ENCODE peak calls at places on chromosomes 11 and 22, in five cellular contexts. F, T, P, R and U are unnamed samples.

GRCh38 chr11:127106142-127106541 is 105.6 kb upstream of the KIRREL3 start:
- DNase-seq in T (no peak), F (no peak), R (no peak), P (no peak), U (no peak)

GRCh38 chr22:46613606-46613997 is 6.6 kb upstream of the GRAMD4 start:
- DNase-seq in T (peak; percentile 28), P (no peak), F (no peak), R (no peak), U (no peak)

GRCh38 chr22:41177040-41177625 is 28.0 kb upstream of the L3MBTL2 start:
- DNase-seq in R (no peak), T (no peak), P (no peak), F (no peak), U (no peak)

GRCh38 chr22:50673231-50674126 is 856 bp downstream of the SHANK3 start:
- DNase-seq in F (peak; percentile 62), R (peak; percentile 24), T (no peak), P (no peak), U (peak; percentile 65)

GRCh38 chr22:37077802-37078448 is 26.4 kb downstream of the KCTD17 start:
- DNase-seq in P (peak; percentile 29), F (peak; percentile 94), T (no peak), R (peak; percentile 89), U (peak; percentile 96)

GRCh38 chr22:24059121-24059520 is 48.0 kb downstream of the CABIN1 start:
- DNase-seq in T (no peak), R (no peak), F (no peak), P (no peak), U (no peak)

GRCh38 chr11:126268361-126268707 is 361 bp downstream of the SRPRA start:
- DNase-seq in R (peak; percentile 76), P (no peak), T (no peak), F (peak; percentile 75), U (no peak)

GRCh38 chr22:27752771-27753170 is 48.8 kb downstream of the MN1 start:
- DNase-seq in F (no peak), R (no peak), P (no peak), T (no peak), U (no peak)

GRCh38 chr11:9943346-9944110 is 279.7 kb downstream of the SWAP70 start:
- DNase-seq in F (no peak), T (no peak), P (peak; percentile 4), R (no peak), U (no peak)

GRCh38 chr22:24498826-24499225 is 3.7 kb downstream of the UPB1 start:
- DNase-seq in T (no peak), R (no peak), P (no peak), F (no peak), U (no peak)

GRCh38 chr11:8298801-8299786 is 35.4 kb upstream of the LMO1 start:
- DNase-seq in R (no peak), F (no peak), T (no peak), P (no peak), U (no peak)

GRCh38 chr22:43188829-43189545 is 2.1 kb upstream of the TTLL12 start:
- DNase-seq in F (no peak), T (no peak), R (no peak), P (peak; percentile 47), U (no peak)
- TF ChIP-seq GABPA in F (no peak), T (no peak), R (no peak), P (no peak), U (no peak)

DNA sequence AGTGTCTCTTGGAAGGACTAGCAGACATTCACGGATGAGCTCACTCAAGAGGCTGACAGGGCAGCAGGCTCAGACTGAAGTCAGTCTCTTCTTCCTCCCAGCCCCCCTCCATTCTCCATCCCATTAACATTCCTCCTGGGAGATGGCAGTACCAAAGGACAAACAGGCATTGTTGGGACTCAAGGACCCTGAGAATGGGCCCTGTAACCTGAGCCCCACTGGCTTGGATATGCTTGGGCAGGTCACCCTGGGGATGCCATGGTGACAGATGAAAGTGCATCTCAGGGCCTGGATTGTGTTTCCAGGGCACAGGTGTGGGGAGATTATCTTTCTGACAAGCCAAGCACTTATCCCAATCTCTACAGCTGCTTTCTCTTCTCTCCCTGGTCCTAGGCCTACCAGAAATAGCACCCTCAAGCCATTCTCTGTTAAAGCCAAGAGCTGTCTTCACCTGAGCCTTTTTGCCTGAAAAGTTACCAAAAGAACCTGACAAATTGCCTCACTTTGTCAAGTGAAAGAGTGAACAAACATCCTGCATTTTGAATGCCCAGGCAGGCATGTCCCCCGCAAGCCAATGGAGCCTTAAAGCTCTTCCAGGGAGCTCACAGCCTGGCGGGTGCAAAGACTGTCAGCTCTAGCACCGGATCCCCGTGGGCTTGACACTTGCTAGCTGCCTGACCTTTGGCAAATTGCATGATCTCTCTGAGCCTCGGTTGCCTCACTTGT is 366.0 kb upstream of the NARS2 start:
- DNase-seq in P (peak; percentile 10), F (no peak), T (no peak), R (no peak), U (peak; percentile 61)
- TF ChIP-seq GABPA in P (no peak), F (no peak), T (no peak), R (no peak), U (no peak)

GRCh38 chr11:87423161-87423560 is 385.4 kb downstream of the TMEM135 start:
- DNase-seq in F (no peak), T (no peak), R (no peak), P (no peak), U (no peak)

GRCh38 chr11:87425391-87425790 is 387.7 kb downstream of the TMEM135 start:
- DNase-seq in P (no peak), R (no peak), T (no peak), F (no peak), U (no peak)

GRCh38 chr11:87422566-87422965 is 384.8 kb downstream of the TMEM135 start:
- DNase-seq in F (no peak), P (no peak), R (no peak), T (no peak), U (no peak)

GRCh38 chr11:87428266-87428665 is 390.5 kb downstream of the TMEM135 start:
- DNase-seq in P (no peak), T (no peak), R (no peak), F (no peak), U (no peak)

DNA sequence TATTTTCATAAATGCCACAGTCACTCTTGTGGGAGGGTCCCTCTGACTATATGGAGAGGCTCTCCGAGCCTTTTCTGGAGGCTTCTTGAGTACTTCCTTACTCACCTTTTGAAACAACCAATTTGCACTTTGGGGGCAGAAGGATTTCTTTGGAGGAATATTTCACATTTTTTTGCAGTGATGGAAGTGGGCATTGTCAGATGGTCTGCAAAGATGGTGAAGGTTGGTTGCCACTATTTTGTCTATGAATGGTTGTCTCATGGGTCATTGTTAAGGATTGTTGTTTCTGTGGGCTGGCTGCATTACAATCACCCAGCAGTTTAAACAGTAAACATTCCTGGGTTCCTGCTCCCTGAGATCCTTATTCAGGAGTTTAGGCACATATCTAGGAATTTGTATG is 388.2 kb downstream of the TMEM135 start:
- DNase-seq in P (no peak), F (no peak), T (no peak), R (no peak), U (no peak)
- TF ChIP-seq GABPA in P (no peak), F (no peak), T (no peak), R (no peak), U (no peak)

DNA sequence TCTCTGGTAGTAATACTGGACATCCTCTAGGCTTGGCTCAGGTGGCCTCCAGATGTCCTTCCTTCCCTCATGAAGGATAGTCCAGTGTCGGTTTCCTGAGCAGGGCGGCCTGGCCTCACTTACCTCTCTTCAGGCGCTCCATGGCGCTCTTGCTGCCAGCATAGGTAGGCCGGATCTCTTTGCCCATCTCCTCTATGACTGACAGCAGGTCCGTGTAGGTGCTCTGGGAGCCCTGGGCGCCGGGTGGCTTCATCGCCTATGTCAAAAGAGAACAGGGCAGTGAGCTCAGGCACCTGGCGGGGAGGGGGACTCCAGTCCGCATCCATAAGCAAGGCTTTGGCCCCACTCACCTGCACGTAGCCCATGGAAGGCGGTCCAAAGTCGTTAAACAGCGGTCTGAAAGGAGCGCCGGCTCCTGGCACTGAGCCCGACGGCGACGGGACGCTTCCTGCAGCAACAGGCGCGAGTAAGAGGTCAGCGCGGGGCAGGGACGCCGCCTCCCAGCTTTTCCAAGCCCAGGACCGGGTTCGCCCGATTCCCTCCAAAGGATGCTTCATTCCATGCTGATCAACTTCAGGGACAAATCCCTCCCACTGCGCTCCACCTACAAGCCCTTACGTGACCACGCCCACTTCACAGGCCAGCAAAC is 596 bp downstream of the CDK2AP2 start:
- DNase-seq in P (no peak), T (no peak), F (no peak), R (peak; percentile 55), U (peak; percentile 54)
- TF ChIP-seq GABPA in P (no peak), T (no peak), F (no peak), R (no peak), U (no peak)

GRCh38 chr11:70507466-70508230 is 109.3 kb downstream of the CTTN start:
- DNase-seq in P (no peak), T (no peak), R (no peak), F (peak; percentile 7), U (no peak)
- TF ChIP-seq GABPA in P (no peak), T (no peak), R (no peak), F (no peak), U (no peak)

GRCh38 chr11:13287681-13288080 is 10.1 kb downstream of the BMAL1 start:
- DNase-seq in R (no peak), T (no peak), F (no peak), P (no peak), U (no peak)
- TF ChIP-seq GABPA in R (no peak), T (no peak), F (no peak), P (no peak), U (no peak)

GRCh38 chr22:39560127-39560526 is 10.4 kb upstream of the CACNA1I start:
- DNase-seq in F (no peak), R (no peak), T (no peak), P (no peak), U (no peak)

GRCh38 chr22:39558254-39558727 is 12.3 kb upstream of the CACNA1I start:
- DNase-seq in P (no peak), T (no peak), F (peak; percentile 41), R (no peak), U (no peak)

GRCh38 chr22:39559456-39560105 is 11.0 kb upstream of the CACNA1I start:
- DNase-seq in R (peak; percentile 76), T (no peak), P (no peak), F (peak; percentile 42), U (peak; percentile 41)

GRCh38 chr22:39556970-39557811 is 13.4 kb upstream of the CACNA1I start:
- DNase-seq in P (no peak), T (no peak), R (peak; percentile 58), F (peak; percentile 71), U (no peak)

DNA sequence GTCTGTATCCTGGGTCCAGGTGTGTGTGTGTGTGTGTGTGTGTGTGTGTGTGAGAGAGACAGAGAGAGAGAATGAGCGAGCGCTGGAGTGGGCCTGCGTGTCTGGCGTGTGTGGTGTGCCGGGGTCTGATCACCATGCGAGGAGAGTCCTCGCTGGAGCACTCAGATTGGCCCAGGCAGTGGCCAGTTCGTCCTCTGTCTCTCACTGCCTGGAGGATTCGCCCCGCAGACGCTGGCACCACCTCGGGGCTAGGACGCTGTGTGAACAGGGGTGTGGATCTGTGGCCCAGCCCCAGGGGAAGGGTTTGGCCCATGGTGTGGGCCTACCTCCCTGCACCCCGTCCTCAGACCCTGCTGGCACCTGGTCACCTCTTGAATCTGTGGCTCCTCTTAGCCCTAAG is 11.6 kb upstream of the CACNA1I start:
- DNase-seq in T (no peak), P (no peak), R (no peak), F (no peak), U (no peak)
- TF ChIP-seq GABPA in T (no peak), P (no peak), R (no peak), F (no peak), U (no peak)

DNA sequence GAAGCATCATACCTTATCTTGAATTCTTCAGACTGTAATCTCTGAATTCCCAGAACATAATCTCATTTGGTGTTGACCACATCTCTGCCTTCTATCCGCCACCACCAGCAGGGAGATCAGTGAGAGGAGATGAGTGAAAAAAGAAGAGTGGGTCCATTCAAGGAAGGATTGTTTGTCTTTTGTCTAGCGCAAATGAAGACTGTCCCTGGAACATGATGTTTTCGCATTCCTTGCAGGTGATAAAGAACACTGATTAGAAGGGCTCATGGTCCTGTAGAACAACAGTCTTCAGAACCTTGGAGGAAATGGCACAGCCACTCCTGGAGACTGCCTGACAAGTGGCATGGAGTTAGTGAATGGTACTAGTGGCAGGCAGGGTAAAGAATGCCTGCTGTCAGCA is 869.6 kb downstream of the JRKL start:
- DNase-seq in R (no peak), F (no peak), P (no peak), T (no peak), U (no peak)
- TF ChIP-seq GABPA in R (no peak), F (no peak), P (no peak), T (no peak), U (no peak)